ENCODE peak calls at places on chromosomes 5 and 9, in seven cellular contexts. One of them, this sample, is unnamed.

GRCh38 chr5:69083412-69083811 is 10.4 kb upstream of the SLC30A5 start:
- DNase-seq in bronchial epithelial cell: peak; percentile 50
- DNase-seq in fibroblast of lung: no peak
- DNase-seq in endothelial cell: no peak
- DNase-seq in Calu3: peak; percentile 41
- DNase-seq in fibroblast of mammary gland: no peak
- DNase-seq in tibial nerve: no peak
- DNase-seq in this sample: no peak

GRCh38 chr5:135269828-135270545 is 129.0 kb downstream of the MACROH2A1 start:
- DNase-seq in bronchial epithelial cell: no peak
- DNase-seq in fibroblast of lung: peak; percentile 67
- DNase-seq in endothelial cell: no peak
- DNase-seq in Calu3: no peak
- DNase-seq in fibroblast of mammary gland: peak; percentile 69
- DNase-seq in tibial nerve: no peak
- DNase-seq in this sample: no peak

GRCh38 chr5:96977228-96977627 is 41.3 kb downstream of the LNPEP start:
- DNase-seq in bronchial epithelial cell: no peak
- DNase-seq in fibroblast of lung: no peak
- DNase-seq in endothelial cell: no peak
- DNase-seq in Calu3: no peak
- DNase-seq in fibroblast of mammary gland: no peak
- DNase-seq in tibial nerve: no peak
- DNase-seq in this sample: no peak

GRCh38 chr5:122312670-122312988 is 592 bp downstream of the SNCAIP start:
- DNase-seq in bronchial epithelial cell: no peak
- DNase-seq in fibroblast of lung: peak; percentile 34
- DNase-seq in endothelial cell: peak; percentile 63
- DNase-seq in Calu3: peak; percentile 28
- DNase-seq in fibroblast of mammary gland: peak; percentile 26
- DNase-seq in tibial nerve: peak; percentile 11
- DNase-seq in this sample: no peak

GRCh38 chr9:73380411-73380810 is 228.7 kb downstream of the ANXA1 start:
- DNase-seq in bronchial epithelial cell: no peak
- DNase-seq in fibroblast of lung: no peak
- DNase-seq in endothelial cell: no peak
- DNase-seq in Calu3: no peak
- DNase-seq in fibroblast of mammary gland: no peak
- DNase-seq in tibial nerve: no peak
- DNase-seq in this sample: no peak

GRCh38 chr9:20599195-20599594 is 23.1 kb downstream of the MLLT3 start:
- DNase-seq in bronchial epithelial cell: peak; percentile 59
- DNase-seq in fibroblast of lung: peak; percentile 60
- DNase-seq in endothelial cell: no peak
- DNase-seq in Calu3: no peak
- DNase-seq in fibroblast of mammary gland: peak; percentile 60
- DNase-seq in tibial nerve: no peak
- DNase-seq in this sample: no peak

GRCh38 chr9:134162926-134163373 is 1.4 kb downstream of the RNU6ATAC start:
- DNase-seq in bronchial epithelial cell: no peak
- DNase-seq in fibroblast of lung: no peak
- DNase-seq in endothelial cell: no peak
- DNase-seq in Calu3: no peak
- DNase-seq in fibroblast of mammary gland: no peak
- DNase-seq in tibial nerve: no peak
- DNase-seq in this sample: no peak

GRCh38 chr5:32725994-32726659 is 15.0 kb downstream of the NPR3 start:
- DNase-seq in bronchial epithelial cell: no peak
- DNase-seq in fibroblast of lung: peak; percentile 13
- DNase-seq in endothelial cell: no peak
- DNase-seq in Calu3: no peak
- DNase-seq in fibroblast of mammary gland: no peak
- DNase-seq in tibial nerve: no peak
- DNase-seq in this sample: no peak

GRCh38 chr5:129664336-129664937 is 83.5 kb upstream of the MINAR2 start:
- DNase-seq in bronchial epithelial cell: peak; percentile 59
- DNase-seq in fibroblast of lung: peak; percentile 71
- DNase-seq in endothelial cell: peak; percentile 50
- DNase-seq in Calu3: peak; percentile 78
- DNase-seq in fibroblast of mammary gland: peak; percentile 65
- DNase-seq in tibial nerve: peak; percentile 80
- DNase-seq in this sample: peak; percentile 44

GRCh38 chr9:126400571-126400970 is 73.9 kb downstream of the MVB12B start:
- DNase-seq in bronchial epithelial cell: no peak
- DNase-seq in fibroblast of lung: no peak
- DNase-seq in endothelial cell: no peak
- DNase-seq in Calu3: no peak
- DNase-seq in fibroblast of mammary gland: no peak
- DNase-seq in tibial nerve: no peak
- DNase-seq in this sample: no peak

GRCh38 chr5:162209005-162209605 is 141.5 kb downstream of the GABRG2 start:
- DNase-seq in bronchial epithelial cell: peak; percentile 12
- DNase-seq in fibroblast of lung: no peak
- DNase-seq in endothelial cell: peak; percentile 69
- DNase-seq in Calu3: no peak
- DNase-seq in fibroblast of mammary gland: no peak
- DNase-seq in tibial nerve: peak; percentile 41
- DNase-seq in this sample: no peak

GRCh38 chr9:95815961-95816360 is 59.5 kb upstream of the ERCC6L2 start:
- DNase-seq in bronchial epithelial cell: no peak
- DNase-seq in fibroblast of lung: no peak
- DNase-seq in endothelial cell: no peak
- DNase-seq in Calu3: no peak
- DNase-seq in fibroblast of mammary gland: no peak
- DNase-seq in tibial nerve: no peak
- DNase-seq in this sample: no peak

GRCh38 chr5:148768801-148769415 is 57.5 kb upstream of the ADRB2 start:
- DNase-seq in bronchial epithelial cell: no peak
- DNase-seq in fibroblast of lung: no peak
- DNase-seq in endothelial cell: no peak
- DNase-seq in Calu3: no peak
- DNase-seq in fibroblast of mammary gland: no peak
- DNase-seq in tibial nerve: no peak
- DNase-seq in this sample: no peak

GRCh38 chr9:112717669-112718331 is at the start of gene INIP:
- DNase-seq in bronchial epithelial cell: peak; percentile 93
- DNase-seq in fibroblast of lung: peak; percentile 95
- DNase-seq in endothelial cell: peak; percentile 96
- DNase-seq in Calu3: peak; percentile 94
- DNase-seq in fibroblast of mammary gland: peak; percentile 94
- DNase-seq in tibial nerve: peak; percentile 87
- DNase-seq in this sample: peak; percentile 86
- TF ChIP-seq CTCF in bronchial epithelial cell: peak; percentile 36
- TF ChIP-seq CTCF in fibroblast of lung: no peak
- TF ChIP-seq CTCF in endothelial cell: no peak
- TF ChIP-seq CTCF in Calu3: no peak
- TF ChIP-seq CTCF in fibroblast of mammary gland: no peak
- TF ChIP-seq CTCF in tibial nerve: peak; percentile 38
- TF ChIP-seq CTCF in this sample: no peak

GRCh38 chr5:141969783-141970741 is 1.2 kb downstream of the RNF14 start:
- DNase-seq in bronchial epithelial cell: no peak
- DNase-seq in fibroblast of lung: no peak
- DNase-seq in endothelial cell: no peak
- DNase-seq in Calu3: no peak
- DNase-seq in fibroblast of mammary gland: peak; percentile 32
- DNase-seq in tibial nerve: no peak
- DNase-seq in this sample: no peak
- TF ChIP-seq CTCF in bronchial epithelial cell: no peak
- TF ChIP-seq CTCF in fibroblast of lung: no peak
- TF ChIP-seq CTCF in endothelial cell: no peak
- TF ChIP-seq CTCF in Calu3: no peak
- TF ChIP-seq CTCF in fibroblast of mammary gland: no peak
- TF ChIP-seq CTCF in tibial nerve: no peak
- TF ChIP-seq CTCF in this sample: no peak

DNA sequence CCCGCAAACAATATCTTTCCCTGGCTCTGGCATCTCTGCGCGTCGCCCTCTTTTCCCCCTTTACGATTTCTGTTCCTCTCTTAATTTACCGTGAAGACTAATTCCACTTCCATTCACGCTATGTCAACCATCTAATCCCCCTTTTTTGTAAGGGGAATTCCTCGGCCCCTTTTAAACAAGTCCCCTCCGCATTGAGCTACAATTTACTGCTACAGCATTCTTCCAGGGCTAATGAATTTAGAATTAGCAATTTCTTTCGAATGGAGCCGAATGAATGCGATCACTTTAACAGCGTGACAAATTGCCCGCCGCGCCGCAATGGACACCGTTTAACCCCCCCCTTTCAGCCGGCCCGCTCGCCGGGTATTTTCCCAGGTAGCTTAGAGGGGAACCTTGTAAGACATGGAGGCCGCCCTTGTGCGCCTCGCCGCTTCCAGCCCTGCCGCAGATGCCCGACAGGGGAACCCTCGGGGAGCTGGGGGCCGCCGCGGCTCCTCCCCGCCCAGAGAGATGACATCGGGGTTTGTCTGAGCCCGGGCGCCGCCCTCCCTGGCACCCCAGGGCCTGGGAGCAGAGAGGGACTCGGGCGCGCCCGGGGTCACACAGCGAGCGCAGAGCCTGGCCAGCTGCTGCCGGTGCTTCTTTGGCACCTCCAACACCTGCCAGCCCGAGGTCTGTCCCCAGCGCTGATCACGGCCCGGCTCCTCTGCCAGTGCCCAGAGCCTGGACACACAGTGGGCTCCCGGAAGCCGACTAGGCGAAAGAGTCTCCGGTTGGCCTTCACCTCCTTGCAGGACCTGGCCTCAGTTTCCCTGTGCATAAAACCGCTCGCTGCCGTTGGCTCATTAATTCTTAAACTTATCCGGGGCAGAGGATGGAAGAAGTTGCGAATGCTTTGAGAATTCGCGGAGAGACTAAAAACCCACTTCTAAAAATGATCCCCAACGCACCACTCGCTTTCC is 1.3 kb downstream of the PRDM12 start:
- DNase-seq in bronchial epithelial cell: no peak
- DNase-seq in fibroblast of lung: no peak
- DNase-seq in endothelial cell: no peak
- DNase-seq in Calu3: no peak
- DNase-seq in fibroblast of mammary gland: no peak
- DNase-seq in tibial nerve: no peak
- DNase-seq in this sample: no peak
- TF ChIP-seq CTCF in bronchial epithelial cell: no peak
- TF ChIP-seq CTCF in fibroblast of lung: no peak
- TF ChIP-seq CTCF in endothelial cell: no peak
- TF ChIP-seq CTCF in Calu3: no peak
- TF ChIP-seq CTCF in fibroblast of mammary gland: no peak
- TF ChIP-seq CTCF in tibial nerve: no peak
- TF ChIP-seq CTCF in this sample: no peak

DNA sequence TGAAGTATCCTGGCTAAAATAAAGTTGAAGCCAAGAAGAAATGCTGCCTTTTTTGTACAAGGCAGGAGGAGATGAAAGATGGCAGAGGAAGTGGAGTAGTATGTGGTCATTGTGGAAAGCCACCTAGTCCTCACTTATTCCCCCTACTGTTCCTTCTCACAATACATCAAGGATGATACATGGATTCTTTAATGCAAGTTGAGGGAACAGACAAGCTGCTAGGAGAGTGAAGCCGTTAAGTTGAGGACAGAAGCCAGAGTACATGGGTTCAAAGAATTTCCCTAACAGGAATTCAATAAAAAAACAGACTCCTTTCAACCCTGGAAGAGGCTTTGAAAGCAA is 73.8 kb downstream of the MRPS27 start:
- DNase-seq in bronchial epithelial cell: peak; percentile 50
- DNase-seq in fibroblast of lung: no peak
- DNase-seq in endothelial cell: no peak
- DNase-seq in Calu3: no peak
- DNase-seq in fibroblast of mammary gland: peak; percentile 20
- DNase-seq in tibial nerve: no peak
- DNase-seq in this sample: no peak
- TF ChIP-seq CTCF in bronchial epithelial cell: peak; percentile 44
- TF ChIP-seq CTCF in fibroblast of lung: no peak
- TF ChIP-seq CTCF in endothelial cell: no peak
- TF ChIP-seq CTCF in Calu3: no peak
- TF ChIP-seq CTCF in fibroblast of mammary gland: no peak
- TF ChIP-seq CTCF in tibial nerve: peak; percentile 34
- TF ChIP-seq CTCF in this sample: no peak

DNA sequence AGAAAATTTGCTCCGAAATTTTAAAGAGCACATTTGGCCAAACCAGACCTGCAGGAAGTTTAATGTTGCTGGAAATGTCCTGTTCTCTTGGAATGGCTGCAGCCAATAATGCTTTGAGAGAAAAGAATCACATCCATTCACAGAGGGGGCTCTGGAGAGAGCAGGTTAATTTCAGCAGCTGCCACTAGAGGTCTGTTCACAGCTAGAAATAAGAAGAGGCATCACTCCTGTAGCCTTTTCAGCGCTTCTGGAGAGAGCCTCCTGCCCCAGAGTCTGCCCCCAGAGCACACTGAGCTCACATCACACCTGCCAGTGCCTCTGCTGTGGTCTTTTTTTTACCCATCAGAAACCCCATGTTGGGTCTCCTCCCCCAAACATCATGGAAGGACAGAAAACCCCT is 124.8 kb upstream of the RAD23B start:
- DNase-seq in bronchial epithelial cell: peak; percentile 26
- DNase-seq in fibroblast of lung: peak; percentile 39
- DNase-seq in endothelial cell: peak; percentile 38
- DNase-seq in Calu3: peak; percentile 3
- DNase-seq in fibroblast of mammary gland: peak; percentile 43
- DNase-seq in tibial nerve: no peak
- DNase-seq in this sample: no peak
- TF ChIP-seq CTCF in bronchial epithelial cell: peak; percentile 60
- TF ChIP-seq CTCF in fibroblast of lung: peak; percentile 42
- TF ChIP-seq CTCF in endothelial cell: peak; percentile 34
- TF ChIP-seq CTCF in Calu3: no peak
- TF ChIP-seq CTCF in fibroblast of mammary gland: peak; percentile 53
- TF ChIP-seq CTCF in tibial nerve: peak; percentile 44
- TF ChIP-seq CTCF in this sample: no peak

DNA sequence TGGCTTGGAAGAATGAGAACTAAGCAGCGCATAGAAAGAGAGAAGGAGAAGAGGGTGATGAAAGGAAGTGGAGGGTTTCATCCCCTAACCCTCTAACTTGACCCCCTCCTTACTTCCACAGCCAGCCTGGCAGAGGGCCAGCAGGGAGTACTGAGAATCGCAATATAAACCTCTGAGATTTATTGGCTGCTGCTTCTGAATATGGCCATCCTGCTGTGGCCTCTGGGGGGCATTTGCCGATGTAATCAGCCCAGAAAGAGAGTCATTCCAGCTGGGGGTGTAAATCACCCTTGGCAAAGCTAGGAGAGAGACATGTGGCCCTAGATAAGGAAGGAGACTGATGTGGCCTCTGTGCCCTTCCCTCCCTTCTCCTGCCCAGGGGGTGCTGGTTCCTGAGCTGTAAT is 960 bp upstream of the GFRA3 start:
- DNase-seq in bronchial epithelial cell: no peak
- DNase-seq in fibroblast of lung: no peak
- DNase-seq in endothelial cell: no peak
- DNase-seq in Calu3: peak; percentile 2
- DNase-seq in fibroblast of mammary gland: no peak
- DNase-seq in tibial nerve: no peak
- DNase-seq in this sample: no peak
- TF ChIP-seq CTCF in bronchial epithelial cell: no peak
- TF ChIP-seq CTCF in fibroblast of lung: no peak
- TF ChIP-seq CTCF in endothelial cell: no peak
- TF ChIP-seq CTCF in Calu3: no peak
- TF ChIP-seq CTCF in fibroblast of mammary gland: no peak
- TF ChIP-seq CTCF in tibial nerve: no peak
- TF ChIP-seq CTCF in this sample: no peak

GRCh38 chr9:107246259-107247254 is 36.5 kb upstream of the RAD23B start:
- DNase-seq in bronchial epithelial cell: no peak
- DNase-seq in fibroblast of lung: no peak
- DNase-seq in endothelial cell: peak; percentile 33
- DNase-seq in Calu3: peak; percentile 10
- DNase-seq in fibroblast of mammary gland: peak; percentile 32
- DNase-seq in tibial nerve: no peak
- DNase-seq in this sample: no peak
- TF ChIP-seq CTCF in bronchial epithelial cell: peak; percentile 4
- TF ChIP-seq CTCF in fibroblast of lung: no peak
- TF ChIP-seq CTCF in endothelial cell: peak; percentile 28
- TF ChIP-seq CTCF in Calu3: no peak
- TF ChIP-seq CTCF in fibroblast of mammary gland: peak; percentile 11
- TF ChIP-seq CTCF in tibial nerve: no peak
- TF ChIP-seq CTCF in this sample: no peak

This sample was measured in omental fat pad.